ENCODE peak calls at places on chromosome 1, in six cellular contexts. T is CD8-positive, alpha-beta T cell; A is left ventricle myocardium inferior; L is A172; W is heart right ventricle; I is IMR-90. X is an unnamed sample.

GRCh38 chr1:194537521-194537920 is 1351.1 kb upstream of the B3GALT2 start:
- DNase-seq in W (no peak), L (no peak), A (no peak), T (no peak), I (no peak), X (no peak)

GRCh38 chr1:51567653-51568052 is 48.6 kb upstream of the EPS15 start:
- DNase-seq in T (no peak), L (peak), I (peak), A (no peak), W (no peak), X (no peak)

GRCh38 chr1:243850368-243851128 is 505 bp upstream of the AKT3 start:
- DNase-seq in W (peak), L (peak), T (peak), I (peak), A (peak), X (peak)

GRCh38 chr1:24057171-24057570 is 54.8 kb downstream of the MYOM3 start:
- DNase-seq in L (no peak), A (no peak), W (no peak), I (no peak), T (no peak), X (no peak)

GRCh38 chr1:6475381-6476133 is 9.6 kb upstream of the TNFRSF25 start:
- DNase-seq in A (peak), I (no peak), L (no peak), W (peak), T (peak), X (peak)

GRCh38 chr1:73593379-73593778 is 604.6 kb downstream of the LRRIQ3 start:
- DNase-seq in W (no peak), L (peak), I (no peak), A (no peak), T (no peak), X (peak)

GRCh38 chr1:219876798-219877209 is 51.6 kb downstream of the SLC30A10 start:
- DNase-seq in W (no peak), L (peak), T (no peak), A (no peak), I (no peak), X (no peak)

GRCh38 chr1:110645962-110646735 is 28.6 kb downstream of the KCNA3 start:
- DNase-seq in W (no peak), A (no peak), T (no peak), I (peak), L (peak), X (peak)

GRCh38 chr1:86905875-86906274 is 8.1 kb downstream of the SELENOF start:
- DNase-seq in A (no peak), L (no peak), W (no peak), I (no peak), T (no peak), X (no peak)

GRCh38 chr1:83583351-83584014 is 415.4 kb downstream of the TTLL7 start:
- DNase-seq in A (no peak), W (no peak), I (no peak), L (peak), T (peak), X (no peak)

GRCh38 chr1:49229555-49229954 is 452.9 kb upstream of the BEND5 start:
- DNase-seq in I (no peak), T (no peak), W (no peak), L (no peak), A (no peak), X (peak)

GRCh38 chr1:168148916-168149315 is 12.2 kb upstream of the GPR161 start:
- DNase-seq in T (no peak), W (no peak), I (no peak), L (no peak), A (no peak), X (no peak)

GRCh38 chr1:156281281-156282142 is 1.1 kb downstream of the SMG5 start:
- DNase-seq in W (peak), I (peak), L (peak), T (no peak), A (peak), X (peak)

GRCh38 chr1:150392627-150393026 is 28.7 kb downstream of the RPRD2 start:
- DNase-seq in L (no peak), W (no peak), I (no peak), T (no peak), A (no peak), X (no peak)

GRCh38 chr1:59128239-59128736 is 168.6 kb upstream of the FGGY start:
- DNase-seq in I (peak), A (no peak), W (no peak), T (no peak), L (peak), X (no peak)

GRCh38 chr1:191734321-191734720 is 423.9 kb upstream of the RGS18 start:
- DNase-seq in W (no peak), L (no peak), I (no peak), T (no peak), A (no peak), X (no peak)

GRCh38 chr1:16009030-16009460 is 5.0 kb downstream of the SRARP start:
- DNase-seq in T (peak), I (peak), A (peak), W (peak), L (peak), X (peak)

GRCh38 chr1:212485218-212485609 is 52.5 kb downstream of the NENF start:
- DNase-seq in L (no peak), T (no peak), I (no peak), A (no peak), W (no peak), X (no peak)

GRCh38 chr1:113073457-113073950 is 506 bp downstream of the LRIG2 start:
- DNase-seq in A (peak), I (peak), T (no peak), L (no peak), W (no peak), X (peak)

GRCh38 chr1:193625255-193625654 is 438.8 kb upstream of the B3GALT2 start:
- DNase-seq in T (no peak), I (no peak), A (no peak), L (no peak), W (no peak), X (no peak)

GRCh38 chr1:41122851-41123518 is 101.5 kb upstream of the SLFNL1 start:
- DNase-seq in W (no peak), A (no peak), L (peak), I (peak), T (no peak), X (peak)

GRCh38 chr1:40658895-40659648 is 6.4 kb downstream of the RIMS3 start:
- DNase-seq in I (no peak), L (no peak), W (no peak), A (no peak), T (no peak), X (no peak)

X was measured in ACHN.